ENCODE peak calls at places on chromosome 17, in seven cellular contexts. V, W, P, Z, I, R and Q are unnamed samples. For H3K4me1 and H3K9me3, the result is how much of the 10 kb centered on the place peaks cover.

GRCh38 chr17:64354396-64354795 is 36.3 kb downstream of the PECAM1 start:
- DNase-seq in V (peak), W (no peak), P (no peak), Z (no peak), I (no peak), R (no peak), Q (no peak)

GRCh38 chr17:80043963-80044362 is 7.5 kb downstream of the CCDC40 start:
- DNase-seq in V (no peak), W (no peak), P (no peak), Z (no peak), I (no peak), R (no peak), Q (no peak)

GRCh38 chr17:19386276-19386863 is 620 bp downstream of the MFAP4 start:
- DNase-seq in V (peak), W (peak), P (peak), Z (no peak), I (peak), R (peak), Q (peak)

GRCh38 chr17:73564856-73565255 is 79.4 kb downstream of the SDK2 start:
- DNase-seq in V (no peak), W (no peak), P (no peak), Z (no peak), I (no peak), R (no peak), Q (no peak)

GRCh38 chr17:72702998-72703397 is 389.5 kb downstream of the SLC39A11 start:
- DNase-seq in V (no peak), W (no peak), P (no peak), Z (no peak), I (no peak), R (no peak), Q (no peak)

GRCh38 chr17:26792486-26792885 is 501.4 kb upstream of the WSB1 start:
- DNase-seq in V (no peak), W (no peak), P (no peak), Z (no peak), I (no peak), R (no peak), Q (no peak)

GRCh38 chr17:32111141-32111771 is 31.0 kb upstream of the RHOT1 start:
- DNase-seq in V (peak), W (no peak), P (no peak), Z (peak), I (peak), R (no peak), Q (peak)

GRCh38 chr17:13541032-13541480 is 60.7 kb downstream of the HS3ST3A1 start:
- DNase-seq in V (no peak), W (no peak), P (no peak), Z (no peak), I (peak), R (no peak), Q (peak)

GRCh38 chr17:21240375-21241055 is 12.7 kb downstream of the NATD1 start:
- DNase-seq in V (no peak), W (no peak), P (peak), Z (no peak), I (no peak), R (no peak), Q (no peak)

GRCh38 chr17:76421054-76421427 is 31.9 kb downstream of the UBE2O start:
- DNase-seq in V (peak), W (no peak), P (no peak), Z (no peak), I (no peak), R (peak), Q (no peak)

GRCh38 chr17:76419576-76420245 is 33.2 kb downstream of the UBE2O start:
- DNase-seq in V (peak), W (no peak), P (no peak), Z (no peak), I (no peak), R (no peak), Q (no peak)

GRCh38 chr17:76420356-76421053 is 32.4 kb downstream of the UBE2O start:
- DNase-seq in V (peak), W (no peak), P (no peak), Z (no peak), I (no peak), R (no peak), Q (no peak)

GRCh38 chr17:76422860-76423259 is 30.1 kb downstream of the UBE2O start:
- DNase-seq in V (peak), W (no peak), P (no peak), Z (no peak), I (no peak), R (no peak), Q (no peak)

DNA sequence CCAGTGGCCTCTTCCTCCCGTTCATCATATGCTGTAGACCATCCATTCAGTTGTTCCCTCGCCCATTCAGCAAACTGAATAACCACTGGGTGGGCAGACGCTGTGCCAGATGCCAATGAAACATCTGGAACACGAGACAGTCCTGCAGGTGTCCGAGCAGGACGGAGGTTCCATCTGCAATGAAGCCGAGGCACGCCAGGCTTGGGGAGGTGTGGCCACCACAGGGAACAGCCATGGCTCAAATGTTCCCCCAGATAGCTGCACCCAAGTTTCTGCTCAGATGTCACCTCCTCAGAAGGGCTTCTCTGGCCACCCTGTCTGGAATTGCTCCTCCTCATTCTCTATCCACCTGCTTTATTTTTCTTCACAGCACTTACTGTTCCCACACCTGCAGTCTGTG is 30.5 kb downstream of the UBE2O start:
- DNase-seq in V (no peak), W (no peak), P (no peak), Z (no peak), I (no peak), R (no peak), Q (no peak)
- H3K4me1 ChIP-seq in V (under half), W (under half), P (half or more), Z (under half), I (under half), R (under half), Q (under half)

GRCh38 chr17:3035256-3035967 is 28.0 kb downstream of the OR1D5 start:
- DNase-seq in V (peak), W (no peak), P (no peak), Z (no peak), I (no peak), R (peak), Q (no peak)
- H3K9me3 ChIP-seq in V (under half), W (under half), P (under half), Z (under half), I (under half), R (under half), Q (under half)

DNA sequence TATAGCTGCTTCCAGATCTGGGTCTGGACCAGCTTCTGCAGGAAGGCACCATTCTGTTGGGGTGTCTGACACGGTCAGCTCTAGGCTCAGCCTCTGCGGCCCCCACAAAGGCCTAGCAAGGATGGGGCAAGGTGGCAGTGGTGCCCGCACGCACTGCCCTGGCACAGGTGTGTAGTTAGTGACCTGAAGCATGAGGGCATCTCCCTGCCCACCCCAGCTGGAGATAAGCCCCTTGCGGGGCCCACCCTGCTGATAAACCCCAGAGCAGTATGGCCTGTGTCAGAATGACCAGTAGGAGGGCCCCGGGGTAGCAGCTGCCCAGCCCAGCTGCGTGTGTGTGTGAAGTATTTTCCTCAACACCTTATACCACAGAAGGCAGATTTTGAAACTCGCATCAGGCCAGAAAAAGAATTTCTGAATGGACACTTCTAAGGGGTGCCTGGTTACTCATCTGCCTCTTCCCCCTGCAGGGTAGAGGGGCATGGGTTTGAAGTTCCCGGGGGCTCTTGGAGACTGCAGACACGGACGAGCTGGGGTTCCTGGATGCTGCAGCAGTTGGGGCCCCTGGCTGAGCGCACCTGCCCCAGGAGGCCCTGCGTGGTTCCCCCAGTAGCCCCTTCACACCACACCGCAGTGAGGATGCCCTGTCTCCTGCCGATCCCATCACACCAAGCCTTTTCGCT is 4.6 kb downstream of the ARHGDIA start:
- DNase-seq in V (no peak), W (no peak), P (no peak), Z (peak), I (no peak), R (no peak), Q (no peak)
- H3K4me1 ChIP-seq in V (under half), W (half or more), P (half or more), Z (under half), I (under half), R (under half), Q (under half)

GRCh38 chr17:418421-418751 is 65.8 kb upstream of the RPH3AL start:
- DNase-seq in V (no peak), W (no peak), P (no peak), Z (peak), I (no peak), R (no peak), Q (no peak)

GRCh38 chr17:417691-418420 is 65.2 kb upstream of the RPH3AL start:
- DNase-seq in V (no peak), W (no peak), P (no peak), Z (no peak), I (no peak), R (no peak), Q (no peak)

GRCh38 chr17:420479-421175 is 68.0 kb upstream of the RPH3AL start:
- DNase-seq in V (no peak), W (no peak), P (no peak), Z (no peak), I (no peak), R (no peak), Q (no peak)

GRCh38 chr17:419073-419735 is 66.6 kb upstream of the RPH3AL start:
- DNase-seq in V (no peak), W (no peak), P (no peak), Z (peak), I (no peak), R (no peak), Q (no peak)

GRCh38 chr17:422196-422930 is 69.8 kb upstream of the RPH3AL start:
- DNase-seq in V (no peak), W (no peak), P (peak), Z (no peak), I (no peak), R (no peak), Q (no peak)
- H3K9me3 ChIP-seq in V (under half), W (under half), P (under half), Z (under half), I (under half), R (under half), Q (under half)

GRCh38 chr17:40322417-40323315 is 13.7 kb downstream of the RARA start:
- DNase-seq in V (peak), W (peak), P (peak), Z (peak), I (peak), R (no peak), Q (no peak)
- H3K4me1 ChIP-seq in V (half or more), W (half or more), P (half or more), Z (half or more), I (under half), R (under half), Q (under half)

GRCh38 chr17:16551878-16552636 is 16.9 kb downstream of the ZNF287 start:
- DNase-seq in V (no peak), W (no peak), P (no peak), Z (no peak), I (no peak), R (no peak), Q (no peak)

DNA sequence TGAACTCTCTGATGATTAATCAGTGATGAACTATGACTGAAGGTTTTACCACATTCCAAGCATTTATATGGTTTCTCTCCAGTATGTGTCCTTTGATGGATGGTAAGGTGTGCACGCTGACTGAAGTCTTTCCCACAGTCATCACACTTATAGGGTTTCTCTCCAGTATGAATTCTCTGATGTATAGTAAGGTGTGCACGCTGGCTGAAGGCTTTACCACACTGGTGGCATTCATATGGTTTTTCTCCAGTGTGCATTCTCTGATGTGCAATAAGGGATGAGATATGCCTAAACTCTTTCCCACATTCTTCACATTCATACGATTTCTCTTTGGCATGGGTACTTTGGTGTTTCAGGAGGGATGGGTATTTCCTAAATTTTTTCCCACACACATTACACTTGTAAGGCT is 16.4 kb downstream of the ZNF287 start:
- DNase-seq in V (no peak), W (no peak), P (no peak), Z (no peak), I (no peak), R (no peak), Q (no peak)
- H3K9me3 ChIP-seq in V (half or more), W (half or more), P (half or more), Z (half or more), I (under half), R (half or more), Q (half or more)

DNA sequence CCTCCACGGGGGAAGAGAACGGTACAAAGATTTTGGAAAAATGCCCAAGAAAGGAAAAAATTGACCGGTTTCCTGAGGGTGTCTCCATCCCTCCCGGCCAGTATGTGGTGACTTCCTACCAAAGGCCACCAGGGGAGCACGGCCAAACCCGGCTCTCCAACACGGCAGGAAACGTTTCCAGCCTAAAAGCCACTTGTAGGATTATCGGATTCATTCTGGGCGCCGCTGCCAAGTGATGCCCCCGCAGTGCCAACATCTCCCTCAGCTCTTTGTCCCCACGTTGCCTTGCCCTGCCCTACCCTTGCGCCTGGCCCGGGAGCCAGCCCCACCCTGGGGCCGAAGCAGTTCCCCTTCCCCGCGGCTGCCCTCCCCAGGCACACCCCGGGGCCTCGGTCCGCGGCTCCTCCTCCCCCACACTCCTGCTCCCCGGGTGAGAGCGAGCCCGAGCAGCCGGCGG is 713 bp downstream of the CRK start:
- DNase-seq in V (peak), W (peak), P (peak), Z (peak), I (peak), R (peak), Q (no peak)
- H3K4me1 ChIP-seq in V (half or more), W (under half), P (half or more), Z (under half), I (under half), R (under half), Q (half or more)

DNA sequence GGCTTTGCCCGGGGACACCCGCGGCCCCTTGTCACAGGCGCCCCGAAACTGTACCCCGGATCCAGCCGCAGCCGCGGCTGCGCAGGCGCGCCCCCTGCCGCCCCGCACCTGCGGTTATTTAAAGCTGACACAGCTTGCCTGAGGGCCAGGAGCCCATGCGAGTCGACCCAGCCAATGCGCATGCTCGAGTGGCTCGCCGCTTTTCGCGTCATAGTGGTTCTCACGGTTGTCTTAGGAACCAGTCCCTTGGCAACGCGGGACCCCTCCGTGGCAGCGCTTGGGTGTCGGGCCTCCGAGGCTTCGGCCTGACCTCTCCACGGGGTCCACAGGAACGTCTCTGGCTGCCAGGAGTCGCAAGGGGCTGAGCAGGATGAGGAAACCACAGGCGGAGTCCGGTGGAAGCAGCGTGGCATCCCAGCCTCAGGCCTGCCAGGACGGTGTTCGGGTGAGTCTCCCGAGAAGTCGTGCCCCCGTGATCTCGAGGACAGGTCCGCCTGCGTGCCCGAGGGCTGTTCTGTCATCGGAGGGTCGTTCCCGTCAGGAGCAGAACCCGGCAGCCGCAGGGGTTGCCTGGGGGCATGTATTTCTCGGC is 716.9 kb downstream of the KCNJ18 start:
- DNase-seq in V (no peak), W (no peak), P (peak), Z (no peak), I (no peak), R (no peak), Q (no peak)
- H3K9me3 ChIP-seq in V (under half), W (under half), P (under half), Z (under half), I (under half), R (under half), Q (under half)